ENCODE peak calls at places on chromosomes 6 and 20, in ten cellular contexts. One of them, this sample, is unnamed.

GRCh38 chr6:22036267-22036666 is 260.6 kb downstream of the PRL start:
- DNase-seq in uterus: no peak
- DNase-seq in AG04450: no peak
- DNase-seq in esophagus muscularis mucosa: peak
- DNase-seq in progenitor cell of endocrine pancreas: peak
- DNase-seq in heart right ventricle: no peak
- DNase-seq in tibial nerve: no peak
- DNase-seq in fibroblast of lung: no peak
- DNase-seq in type B pancreatic cell: no peak
- DNase-seq in MCF 10A: peak
- DNase-seq in this sample: no peak

GRCh38 chr6:107730106-107730505 is 94.0 kb downstream of the SCML4 start:
- DNase-seq in progenitor cell of endocrine pancreas: no peak
- DNase-seq in MCF 10A: no peak
- DNase-seq in fibroblast of lung: no peak
- DNase-seq in heart right ventricle: no peak
- DNase-seq in tibial nerve: no peak
- DNase-seq in uterus: no peak
- DNase-seq in AG04450: no peak
- DNase-seq in esophagus muscularis mucosa: no peak
- DNase-seq in type B pancreatic cell: no peak
- DNase-seq in this sample: no peak

GRCh38 chr6:129186988-129187387 is 304.1 kb downstream of the LAMA2 start:
- DNase-seq in MCF 10A: peak
- DNase-seq in esophagus muscularis mucosa: no peak
- DNase-seq in tibial nerve: no peak
- DNase-seq in heart right ventricle: no peak
- DNase-seq in fibroblast of lung: peak
- DNase-seq in progenitor cell of endocrine pancreas: no peak
- DNase-seq in uterus: no peak
- DNase-seq in AG04450: no peak
- DNase-seq in type B pancreatic cell: no peak
- DNase-seq in this sample: no peak

GRCh38 chr6:142387997-142388815 is 86.4 kb downstream of the ADGRG6 start:
- DNase-seq in type B pancreatic cell: no peak
- DNase-seq in MCF 10A: peak
- DNase-seq in fibroblast of lung: peak
- DNase-seq in uterus: no peak
- DNase-seq in esophagus muscularis mucosa: no peak
- DNase-seq in progenitor cell of endocrine pancreas: no peak
- DNase-seq in AG04450: no peak
- DNase-seq in heart right ventricle: no peak
- DNase-seq in tibial nerve: no peak
- DNase-seq in this sample: no peak

GRCh38 chr6:105253787-105254186 is 74.0 kb upstream of the POPDC3 start:
- DNase-seq in AG04450: no peak
- DNase-seq in MCF 10A: no peak
- DNase-seq in uterus: no peak
- DNase-seq in tibial nerve: no peak
- DNase-seq in heart right ventricle: no peak
- DNase-seq in progenitor cell of endocrine pancreas: no peak
- DNase-seq in type B pancreatic cell: no peak
- DNase-seq in esophagus muscularis mucosa: no peak
- DNase-seq in fibroblast of lung: no peak
- DNase-seq in this sample: no peak

GRCh38 chr6:32967151-32968091 is 973 bp upstream of the BRD2 start:
- DNase-seq in type B pancreatic cell: no peak
- DNase-seq in fibroblast of lung: peak
- DNase-seq in uterus: no peak
- DNase-seq in progenitor cell of endocrine pancreas: no peak
- DNase-seq in esophagus muscularis mucosa: peak
- DNase-seq in AG04450: no peak
- DNase-seq in tibial nerve: no peak
- DNase-seq in MCF 10A: peak
- DNase-seq in heart right ventricle: no peak
- DNase-seq in this sample: no peak

GRCh38 chr6:67664942-67665341 is 970.1 kb upstream of the ADGRB3 start:
- DNase-seq in fibroblast of lung: no peak
- DNase-seq in heart right ventricle: no peak
- DNase-seq in esophagus muscularis mucosa: no peak
- DNase-seq in MCF 10A: no peak
- DNase-seq in uterus: no peak
- DNase-seq in type B pancreatic cell: no peak
- DNase-seq in progenitor cell of endocrine pancreas: no peak
- DNase-seq in AG04450: no peak
- DNase-seq in tibial nerve: no peak
- DNase-seq in this sample: no peak

GRCh38 chr6:32183030-32183429 is 1.0 kb downstream of the AGER start:
- DNase-seq in esophagus muscularis mucosa: no peak
- DNase-seq in AG04450: no peak
- DNase-seq in progenitor cell of endocrine pancreas: no peak
- DNase-seq in heart right ventricle: no peak
- DNase-seq in type B pancreatic cell: no peak
- DNase-seq in MCF 10A: no peak
- DNase-seq in tibial nerve: no peak
- DNase-seq in uterus: no peak
- DNase-seq in fibroblast of lung: no peak
- DNase-seq in this sample: no peak

GRCh38 chr20:8385247-8385646 is 253.2 kb downstream of the PLCB1 start:
- DNase-seq in AG04450: peak
- DNase-seq in MCF 10A: peak
- DNase-seq in type B pancreatic cell: no peak
- DNase-seq in heart right ventricle: peak
- DNase-seq in fibroblast of lung: peak
- DNase-seq in uterus: no peak
- DNase-seq in tibial nerve: no peak
- DNase-seq in esophagus muscularis mucosa: no peak
- DNase-seq in progenitor cell of endocrine pancreas: no peak
- DNase-seq in this sample: no peak

GRCh38 chr20:47568019-47568418 is 66.3 kb downstream of the NCOA3 start:
- DNase-seq in AG04450: peak
- DNase-seq in type B pancreatic cell: no peak
- DNase-seq in progenitor cell of endocrine pancreas: no peak
- DNase-seq in esophagus muscularis mucosa: no peak
- DNase-seq in heart right ventricle: no peak
- DNase-seq in MCF 10A: peak
- DNase-seq in fibroblast of lung: peak
- DNase-seq in uterus: no peak
- DNase-seq in tibial nerve: no peak
- DNase-seq in this sample: no peak

GRCh38 chr6:170203212-170203611 is 87.7 kb downstream of the DLL1 start:
- DNase-seq in uterus: no peak
- DNase-seq in heart right ventricle: no peak
- DNase-seq in type B pancreatic cell: no peak
- DNase-seq in AG04450: no peak
- DNase-seq in fibroblast of lung: no peak
- DNase-seq in esophagus muscularis mucosa: peak
- DNase-seq in tibial nerve: no peak
- DNase-seq in progenitor cell of endocrine pancreas: no peak
- DNase-seq in MCF 10A: no peak
- DNase-seq in this sample: no peak

GRCh38 chr6:72724545-72724944 is 102.7 kb downstream of the KCNQ5 start:
- DNase-seq in progenitor cell of endocrine pancreas: no peak
- DNase-seq in tibial nerve: no peak
- DNase-seq in uterus: no peak
- DNase-seq in esophagus muscularis mucosa: no peak
- DNase-seq in MCF 10A: no peak
- DNase-seq in heart right ventricle: no peak
- DNase-seq in AG04450: no peak
- DNase-seq in type B pancreatic cell: no peak
- DNase-seq in fibroblast of lung: no peak
- DNase-seq in this sample: no peak
- TF ChIP-seq CTCF in progenitor cell of endocrine pancreas: no peak
- TF ChIP-seq CTCF in tibial nerve: no peak
- TF ChIP-seq CTCF in uterus: no peak
- TF ChIP-seq CTCF in esophagus muscularis mucosa: no peak
- TF ChIP-seq CTCF in MCF 10A: no peak
- TF ChIP-seq CTCF in heart right ventricle: no peak
- TF ChIP-seq CTCF in AG04450: no peak
- TF ChIP-seq CTCF in type B pancreatic cell: no peak
- TF ChIP-seq CTCF in fibroblast of lung: no peak
- TF ChIP-seq CTCF in this sample: no peak

DNA sequence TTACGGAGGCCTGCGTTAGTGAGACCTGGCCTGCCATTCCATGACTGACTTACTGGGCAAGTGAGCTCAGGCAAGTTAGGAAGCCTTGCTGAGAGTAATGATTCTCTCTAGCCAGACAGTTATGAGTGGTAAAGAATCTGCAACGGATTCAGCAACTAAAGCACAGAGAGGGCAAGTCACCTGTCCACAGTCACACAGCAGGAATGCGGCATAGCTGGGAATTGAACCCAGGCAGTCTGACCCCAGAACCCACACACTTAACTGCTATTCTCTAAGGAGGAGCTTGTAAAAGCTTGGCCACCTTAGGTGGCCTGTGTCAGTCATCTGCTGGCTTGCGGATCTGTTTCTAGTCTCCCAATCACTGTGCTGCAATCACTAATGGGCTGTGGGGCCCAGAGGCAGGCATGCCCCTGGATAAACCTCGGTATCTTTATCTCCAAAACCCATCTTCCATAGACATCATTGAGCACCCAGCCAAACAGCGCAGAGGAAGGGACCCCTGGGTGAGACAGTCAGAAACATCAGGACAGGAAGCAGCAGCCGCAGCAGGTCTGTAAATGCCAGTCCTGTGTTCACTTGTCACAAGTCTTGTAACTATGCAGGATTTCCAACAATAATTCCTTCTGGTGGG is 215.9 kb upstream of the KCNG1 start:
- DNase-seq in esophagus muscularis mucosa: no peak
- DNase-seq in heart right ventricle: no peak
- DNase-seq in progenitor cell of endocrine pancreas: no peak
- DNase-seq in fibroblast of lung: no peak
- DNase-seq in uterus: no peak
- DNase-seq in MCF 10A: no peak
- DNase-seq in AG04450: no peak
- DNase-seq in tibial nerve: no peak
- DNase-seq in type B pancreatic cell: no peak
- DNase-seq in this sample: no peak
- TF ChIP-seq CTCF in esophagus muscularis mucosa: no peak
- TF ChIP-seq CTCF in heart right ventricle: no peak
- TF ChIP-seq CTCF in progenitor cell of endocrine pancreas: no peak
- TF ChIP-seq CTCF in fibroblast of lung: no peak
- TF ChIP-seq CTCF in uterus: no peak
- TF ChIP-seq CTCF in MCF 10A: no peak
- TF ChIP-seq CTCF in AG04450: no peak
- TF ChIP-seq CTCF in tibial nerve: no peak
- TF ChIP-seq CTCF in type B pancreatic cell: no peak
- TF ChIP-seq CTCF in this sample: no peak

GRCh38 chr6:44072959-44073611 is 54.2 kb downstream of the MRPL14 start:
- DNase-seq in heart right ventricle: peak
- DNase-seq in MCF 10A: peak
- DNase-seq in tibial nerve: peak
- DNase-seq in fibroblast of lung: peak
- DNase-seq in type B pancreatic cell: peak
- DNase-seq in esophagus muscularis mucosa: no peak
- DNase-seq in AG04450: no peak
- DNase-seq in uterus: peak
- DNase-seq in progenitor cell of endocrine pancreas: peak
- DNase-seq in this sample: peak

GRCh38 chr6:44074383-44075136 is 52.7 kb downstream of the MRPL14 start:
- DNase-seq in heart right ventricle: peak
- DNase-seq in AG04450: peak
- DNase-seq in progenitor cell of endocrine pancreas: peak
- DNase-seq in esophagus muscularis mucosa: peak
- DNase-seq in tibial nerve: peak
- DNase-seq in type B pancreatic cell: no peak
- DNase-seq in MCF 10A: peak
- DNase-seq in fibroblast of lung: peak
- DNase-seq in uterus: peak
- DNase-seq in this sample: peak

GRCh38 chr6:44072452-44072958 is 54.7 kb downstream of the MRPL14 start:
- DNase-seq in AG04450: no peak
- DNase-seq in esophagus muscularis mucosa: no peak
- DNase-seq in tibial nerve: no peak
- DNase-seq in type B pancreatic cell: no peak
- DNase-seq in uterus: no peak
- DNase-seq in progenitor cell of endocrine pancreas: no peak
- DNase-seq in heart right ventricle: no peak
- DNase-seq in MCF 10A: no peak
- DNase-seq in fibroblast of lung: no peak
- DNase-seq in this sample: no peak

GRCh38 chr6:44075137-44076015 is 51.9 kb downstream of the MRPL14 start:
- DNase-seq in type B pancreatic cell: no peak
- DNase-seq in fibroblast of lung: no peak
- DNase-seq in uterus: no peak
- DNase-seq in MCF 10A: no peak
- DNase-seq in tibial nerve: no peak
- DNase-seq in esophagus muscularis mucosa: no peak
- DNase-seq in AG04450: no peak
- DNase-seq in progenitor cell of endocrine pancreas: no peak
- DNase-seq in heart right ventricle: no peak
- DNase-seq in this sample: no peak

GRCh38 chr6:44073612-44074382 is 53.5 kb downstream of the MRPL14 start:
- DNase-seq in AG04450: no peak
- DNase-seq in MCF 10A: no peak
- DNase-seq in esophagus muscularis mucosa: no peak
- DNase-seq in tibial nerve: no peak
- DNase-seq in progenitor cell of endocrine pancreas: no peak
- DNase-seq in fibroblast of lung: peak
- DNase-seq in uterus: no peak
- DNase-seq in heart right ventricle: no peak
- DNase-seq in type B pancreatic cell: no peak
- DNase-seq in this sample: no peak
- TF ChIP-seq CTCF in AG04450: peak
- TF ChIP-seq CTCF in MCF 10A: no peak
- TF ChIP-seq CTCF in esophagus muscularis mucosa: no peak
- TF ChIP-seq CTCF in tibial nerve: no peak
- TF ChIP-seq CTCF in progenitor cell of endocrine pancreas: no peak
- TF ChIP-seq CTCF in fibroblast of lung: peak
- TF ChIP-seq CTCF in uterus: no peak
- TF ChIP-seq CTCF in heart right ventricle: no peak
- TF ChIP-seq CTCF in type B pancreatic cell: no peak
- TF ChIP-seq CTCF in this sample: no peak

DNA sequence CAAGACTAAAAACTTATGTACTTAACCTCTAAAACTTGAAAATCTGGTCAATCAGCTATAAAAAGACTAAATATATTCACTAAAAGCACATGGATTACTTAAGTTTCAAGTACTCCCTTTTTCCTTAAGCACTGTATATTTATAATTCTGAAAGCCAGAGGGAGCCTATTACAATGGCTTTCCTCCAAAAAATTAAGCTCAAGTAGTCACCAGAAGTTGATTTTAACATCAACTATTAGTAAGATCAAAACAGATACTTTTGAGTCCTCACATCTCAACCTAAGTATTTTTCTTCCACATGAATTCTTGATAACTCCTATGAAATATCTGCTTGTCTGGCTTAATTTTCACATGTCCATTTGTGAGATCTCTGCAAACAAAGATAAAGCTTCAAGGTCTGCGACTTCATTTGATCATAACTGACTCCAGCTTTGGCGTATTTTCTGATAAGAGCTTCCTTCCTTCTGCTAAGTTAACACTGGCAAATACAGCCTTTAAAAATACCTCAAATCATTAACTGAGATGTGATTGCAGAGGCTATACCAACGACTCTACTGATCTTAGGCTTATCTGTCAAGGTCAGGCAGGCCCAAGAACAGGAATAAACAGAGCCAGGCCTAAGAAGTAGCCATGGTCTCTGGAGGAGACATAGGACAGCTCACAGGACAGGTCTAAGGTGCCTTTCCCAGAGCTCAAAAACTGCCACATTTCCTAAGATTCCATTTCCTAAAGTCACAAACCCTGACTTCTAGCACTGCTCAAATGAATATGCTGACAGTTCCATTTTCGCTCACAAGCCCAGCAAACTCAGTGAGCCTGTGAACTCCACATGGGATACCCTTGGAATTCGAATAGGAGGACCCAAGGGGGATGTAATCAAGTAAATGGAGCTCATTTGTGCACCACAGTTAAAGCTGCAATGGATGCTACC is 10.0 kb downstream of the SNX5 start:
- DNase-seq in uterus: no peak
- DNase-seq in AG04450: no peak
- DNase-seq in fibroblast of lung: peak
- DNase-seq in tibial nerve: no peak
- DNase-seq in type B pancreatic cell: no peak
- DNase-seq in MCF 10A: no peak
- DNase-seq in heart right ventricle: no peak
- DNase-seq in esophagus muscularis mucosa: no peak
- DNase-seq in progenitor cell of endocrine pancreas: no peak
- DNase-seq in this sample: no peak
- TF ChIP-seq CTCF in uterus: peak
- TF ChIP-seq CTCF in AG04450: peak
- TF ChIP-seq CTCF in fibroblast of lung: peak
- TF ChIP-seq CTCF in tibial nerve: no peak
- TF ChIP-seq CTCF in type B pancreatic cell: no peak
- TF ChIP-seq CTCF in MCF 10A: no peak
- TF ChIP-seq CTCF in heart right ventricle: no peak
- TF ChIP-seq CTCF in esophagus muscularis mucosa: peak
- TF ChIP-seq CTCF in progenitor cell of endocrine pancreas: no peak
- TF ChIP-seq CTCF in this sample: no peak